ENCODE peak calls at places on chromosomes 7 and 10, in six cellular contexts. O is K562, F is ovary, V is Peyer's patch, P is heart left ventricle, S is sigmoid colon. C is an unnamed sample.
A peak's percentile ranks its signal among the peaks of the same experiment; 100 is the strongest.

GRCh38 chr7:84492565-84493034 is 298.0 kb upstream of the SEMA3A start:
- DNase-seq in O (no peak), F (no peak), V (no peak), P (no peak), S (no peak), C (no peak)

GRCh38 chr10:8006274-8006999 is 48.1 kb upstream of the GATA3 start:
- DNase-seq in O (no peak), F (no peak), V (no peak), P (no peak), S (no peak), C (no peak)

GRCh38 chr7:2079332-2080068 is 153.2 kb downstream of the MAD1L1 start:
- DNase-seq in O (peak; percentile 59), F (no peak), V (no peak), P (no peak), S (no peak), C (no peak)

GRCh38 chr10:24381235-24382010 is 172.5 kb downstream of the KIAA1217 start:
- DNase-seq in O (no peak), F (no peak), V (no peak), P (no peak), S (no peak), C (no peak)

GRCh38 chr10:55024718-55025117 is 223.7 kb upstream of the PCDH15 start:
- DNase-seq in O (no peak), F (no peak), V (no peak), P (peak; percentile 22), S (no peak), C (no peak)

GRCh38 chr7:51135576-51135975 is 181.0 kb downstream of the COBL start:
- DNase-seq in O (no peak), F (no peak), V (no peak), P (no peak), S (no peak), C (no peak)

GRCh38 chr7:39353615-39354376 is 212.4 kb upstream of the YAE1 start:
- DNase-seq in O (no peak), F (peak; percentile 48), V (no peak), P (no peak), S (peak; percentile 76), C (no peak)

GRCh38 chr10:124384142-124384541 is 34.6 kb downstream of the OAT start:
- DNase-seq in O (no peak), F (no peak), V (no peak), P (no peak), S (peak; percentile 28), C (no peak)

GRCh38 chr7:1662767-1663166 is 7.3 kb upstream of the ELFN1 start:
- DNase-seq in O (peak; percentile 20), F (no peak), V (no peak), P (no peak), S (peak; percentile 38), C (peak; percentile 31)

GRCh38 chr7:514651-515598 is 4.7 kb downstream of the PDGFA start:
- DNase-seq in O (peak; percentile 39), F (no peak), V (no peak), P (peak; percentile 51), S (no peak), C (no peak)

DNA sequence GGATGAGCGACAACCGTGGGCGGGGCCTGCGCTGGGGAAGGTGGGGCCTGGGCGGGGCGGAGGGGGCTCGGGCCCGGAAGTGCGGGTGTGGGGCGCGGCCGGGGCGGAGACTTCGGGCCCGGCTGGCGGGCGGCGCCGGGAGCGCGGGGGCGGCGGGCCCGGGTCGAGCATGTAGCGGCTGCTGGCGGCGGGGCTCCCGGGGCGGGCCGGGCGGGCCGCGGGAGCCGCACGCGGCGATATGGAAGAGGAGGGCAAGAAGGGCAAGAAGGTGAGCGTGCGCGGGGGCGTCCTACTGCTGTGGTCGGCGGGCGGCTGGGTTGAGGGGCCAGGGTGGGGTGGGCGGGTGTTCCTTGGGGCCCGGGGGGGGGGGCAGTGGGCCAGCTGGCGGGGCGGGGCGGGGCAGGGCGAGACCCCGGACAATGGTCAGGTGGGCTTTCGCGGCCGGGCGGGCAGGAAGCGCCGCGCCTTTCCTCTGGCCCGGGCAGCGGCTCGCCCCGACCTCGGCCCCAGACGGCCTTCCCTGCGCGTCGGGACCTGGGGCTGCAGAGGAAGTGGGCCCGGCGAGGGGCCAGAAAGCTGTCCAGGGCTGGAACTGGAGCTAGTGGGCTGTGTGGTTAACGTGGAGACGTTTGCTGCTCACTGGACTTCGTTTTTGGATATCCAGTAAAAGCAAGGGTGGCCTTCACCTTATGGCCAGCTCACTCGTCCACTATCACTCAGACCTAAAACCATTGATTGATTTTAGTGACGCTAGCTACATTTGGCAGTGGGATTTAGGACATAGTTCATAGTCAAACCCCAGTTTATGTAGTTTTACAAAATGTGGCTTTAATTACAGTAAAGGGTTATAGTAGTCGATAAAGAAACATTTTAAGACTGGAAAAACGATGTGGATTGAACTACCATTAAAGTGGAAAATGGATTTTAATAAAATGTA is at the start of gene CCM2:
- DNase-seq in O (no peak), F (no peak), V (peak; percentile 34), P (peak; percentile 79), S (peak; percentile 81), C (no peak)
- TF ChIP-seq POLR2A in O (no peak), F (no peak), V (no peak), P (no peak), S (no peak), C (no peak)

DNA sequence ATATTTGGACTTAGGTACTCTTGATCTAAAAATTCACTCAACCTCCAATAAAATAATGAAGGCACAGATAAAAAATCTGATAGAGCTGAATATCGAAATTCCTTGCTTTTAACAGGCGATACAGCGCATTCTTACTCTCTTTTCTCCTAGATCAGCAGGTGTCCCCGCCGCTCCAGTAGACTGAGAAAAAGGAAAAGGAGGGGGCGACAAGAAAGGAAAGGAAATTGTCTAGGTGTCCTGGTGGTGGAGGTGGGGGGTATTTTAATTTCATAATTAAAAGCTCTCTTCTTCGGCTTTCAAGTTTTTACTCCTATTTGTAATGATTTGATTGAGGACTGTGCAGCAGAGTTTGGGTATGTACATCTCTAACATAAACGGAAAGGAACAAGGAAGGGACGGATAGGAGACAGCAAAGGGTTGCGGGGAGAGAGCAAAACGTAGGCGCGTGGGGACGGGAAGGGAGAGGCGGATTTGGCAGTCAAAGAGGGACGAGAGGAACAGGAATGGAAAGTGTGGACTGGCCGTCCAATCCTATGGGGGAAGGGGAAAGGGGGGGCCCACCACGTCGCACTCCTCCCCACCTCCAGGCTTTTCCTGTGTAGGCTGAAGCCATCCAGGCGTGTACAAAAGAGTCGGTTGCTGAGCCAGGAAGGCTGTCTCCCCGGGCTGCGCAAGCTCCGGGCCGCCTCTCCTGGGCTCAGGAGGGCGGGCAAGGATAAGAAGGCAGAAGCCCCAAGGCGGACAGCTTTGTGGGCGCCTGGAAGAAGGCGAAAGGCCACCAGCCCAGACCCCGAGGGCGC is 875 bp upstream of the HECTD2 start:
- DNase-seq in O (peak; percentile 27), F (peak; percentile 86), V (peak; percentile 58), P (peak; percentile 90), S (peak; percentile 97), C (peak; percentile 71)
- TF ChIP-seq POLR2A in O (no peak), F (peak; percentile 80), V (peak; percentile 55), P (peak; percentile 45), S (peak; percentile 81), C (peak; percentile 70)

GRCh38 chr7:112989531-112989930 is 97.1 kb downstream of the GPR85 start:
- DNase-seq in O (no peak), F (no peak), V (no peak), P (no peak), S (no peak), C (no peak)

GRCh38 chr7:112987171-112987570 is 99.5 kb downstream of the GPR85 start:
- DNase-seq in O (no peak), F (no peak), V (no peak), P (no peak), S (no peak), C (no peak)

GRCh38 chr7:112986256-112987031 is 100.2 kb downstream of the GPR85 start:
- DNase-seq in O (no peak), F (no peak), V (no peak), P (no peak), S (no peak), C (no peak)

GRCh38 chr7:112994666-112995065 is 92.0 kb downstream of the GPR85 start:
- DNase-seq in O (no peak), F (no peak), V (no peak), P (no peak), S (no peak), C (no peak)

GRCh38 chr7:112990619-112991018 is 96.0 kb downstream of the GPR85 start:
- DNase-seq in O (no peak), F (no peak), V (no peak), P (no peak), S (no peak), C (no peak)
- TF ChIP-seq POLR2A in O (no peak), F (no peak), V (no peak), P (no peak), S (no peak), C (no peak)

DNA sequence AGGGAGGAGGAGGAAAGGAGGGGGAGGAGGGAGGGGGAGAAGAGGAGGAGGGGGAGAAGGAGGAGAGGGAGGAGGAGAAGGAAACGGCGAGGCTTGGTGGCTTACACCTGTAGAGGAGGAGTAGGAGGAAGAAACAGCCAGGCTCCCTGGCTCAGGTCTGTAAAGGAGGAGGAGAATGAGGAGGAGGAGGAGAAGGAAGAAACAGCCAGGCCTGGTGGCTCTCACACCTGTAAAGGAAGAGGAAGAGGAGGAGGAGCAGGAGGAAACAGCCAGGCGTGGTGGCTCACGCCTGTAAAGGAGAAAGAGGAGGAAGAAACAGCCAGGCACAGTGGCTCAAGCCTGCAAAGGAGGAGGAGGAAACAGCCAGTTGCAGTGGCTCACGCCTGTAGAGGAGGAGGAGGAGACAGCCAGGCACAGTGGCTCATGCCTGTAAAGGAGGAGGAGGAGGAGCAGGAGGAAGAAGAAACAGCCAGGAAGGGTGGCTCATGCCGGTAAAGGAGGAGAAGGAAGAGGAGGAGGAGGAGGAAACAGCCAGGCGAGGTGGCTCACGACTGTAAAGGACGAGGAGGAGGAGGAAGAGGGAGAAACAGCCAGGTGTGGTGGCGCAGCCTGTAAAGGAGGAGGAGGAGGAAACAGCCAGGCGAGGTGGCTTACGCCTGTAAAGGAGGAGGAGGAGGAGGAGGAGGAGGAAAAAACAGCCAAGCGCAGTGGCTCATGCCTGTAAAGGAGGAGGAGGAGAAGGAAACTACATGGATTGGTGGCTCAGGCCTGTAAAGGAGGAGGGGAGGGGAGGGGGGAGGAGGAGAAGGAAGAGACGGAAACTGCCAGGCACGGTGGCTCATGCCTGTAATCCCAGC is 14.9 kb upstream of the CRCP start:
- DNase-seq in O (peak; percentile 50), F (peak; percentile 80), V (peak; percentile 23), P (peak; percentile 58), S (peak; percentile 92), C (peak; percentile 71)
- TF ChIP-seq POLR2A in O (peak; percentile 94), F (peak; percentile 48), V (peak; percentile 86), P (no peak), S (peak; percentile 53), C (no peak)

GRCh38 chr10:43105119-43105792 is 28.4 kb downstream of the RET start:
- DNase-seq in O (peak; percentile 96), F (peak; percentile 72), V (peak; percentile 63), P (peak; percentile 71), S (peak; percentile 89), C (peak; percentile 63)
- TF ChIP-seq POLR2A in O (no peak), F (no peak), V (no peak), P (no peak), S (no peak), C (no peak)

C was measured in breast epithelium.